ENCODE peak calls at places on chromosomes 16 and 17, in nine cellular contexts. X is effector memory CD4-positive, alpha-beta T cell; E is CD8-positive, alpha-beta memory T cell; O is tibial artery; V is CD8-positive, alpha-beta T cell; G is iPS DF 6.9; Q is heart left ventricle; R is K562; K is adrenal gland. M is an unnamed sample. For H3K9me3 and H3K4me1, the result is how much of the 10 kb centered on the place peaks cover.

GRCh38 chr16:1983544-1984346 is at the start of gene GFER:
- DNase-seq in E (peak), X (peak), O (peak), Q (peak), R (peak), G (peak), V (peak), K (peak), M (peak)

GRCh38 chr16:78230832-78231231 is 131.4 kb downstream of the WWOX start:
- DNase-seq in K (no peak), G (no peak), O (no peak), X (no peak), E (no peak), Q (no peak), V (no peak), R (no peak), M (no peak)

GRCh38 chr17:51372345-51373004 is 112.1 kb downstream of the UTP18 start:
- DNase-seq in K (peak), O (peak), G (peak), E (no peak), R (peak), Q (no peak), V (no peak), X (no peak), M (peak)

GRCh38 chr17:15502315-15503112 is 35.1 kb upstream of the CDRT4 start:
- DNase-seq in R (peak), O (peak), Q (peak), V (peak), E (peak), K (peak), X (peak), G (no peak), M (peak)

GRCh38 chr16:31409433-31409832 is 16.3 kb downstream of the ITGAD start:
- DNase-seq in G (no peak), E (no peak), O (no peak), X (no peak), R (no peak), V (no peak), K (no peak), Q (no peak), M (no peak)

GRCh38 chr17:76969598-76970172 is 101.5 kb downstream of the MGAT5B start:
- DNase-seq in G (no peak), Q (peak), R (no peak), K (peak), O (no peak), X (no peak), V (no peak), E (no peak), M (no peak)

GRCh38 chr17:40315206-40315605 is 6.2 kb downstream of the RARA start:
- DNase-seq in K (no peak), G (no peak), X (no peak), Q (no peak), R (no peak), V (no peak), E (no peak), O (no peak), M (no peak)

GRCh38 chr17:3663102-3664011 is 5.0 kb downstream of the TAX1BP3 start:
- DNase-seq in Q (no peak), G (no peak), R (no peak), K (no peak), O (no peak), X (no peak), E (no peak), V (no peak), M (no peak)

GRCh38 chr17:78172284-78173024 is 4.1 kb downstream of the SYNGR2 start:
- DNase-seq in G (no peak), V (no peak), K (peak), Q (no peak), X (no peak), O (peak), E (no peak), R (no peak), M (no peak)

GRCh38 chr16:9159839-9160550 is 68.6 kb downstream of the HAPSTR1 start:
- DNase-seq in V (no peak), Q (no peak), E (no peak), G (peak), R (peak), O (peak), K (peak), X (no peak), M (peak)

GRCh38 chr17:63681530-63681929 is 18.4 kb downstream of the LIMD2 start:
- DNase-seq in V (no peak), O (no peak), X (no peak), R (no peak), Q (no peak), K (peak), G (no peak), E (no peak), M (no peak)

GRCh38 chr16:88754912-88755744 is 29.9 kb downstream of the PIEZO1 start:
- DNase-seq in Q (no peak), K (no peak), R (no peak), O (no peak), X (no peak), E (no peak), V (no peak), G (no peak), M (peak)

GRCh38 chr16:9082422-9082821 is 9.0 kb upstream of the HAPSTR1 start:
- DNase-seq in O (no peak), X (no peak), Q (no peak), V (no peak), E (peak), R (no peak), K (no peak), G (no peak), M (no peak)

GRCh38 chr16:57489229-57489628 is 2.9 kb upstream of the DOK4 start:
- DNase-seq in Q (no peak), X (no peak), V (no peak), O (no peak), G (no peak), K (no peak), R (no peak), E (no peak), M (no peak)

GRCh38 chr17:48728232-48729231 is at the start of gene HOXB13:
- DNase-seq in V (peak), G (no peak), R (peak), K (peak), E (no peak), X (no peak), Q (no peak), O (no peak), M (peak)

GRCh38 chr17:76272541-76273434 is 7.6 kb downstream of the UBALD2 start:
- DNase-seq in K (no peak), G (no peak), X (no peak), Q (no peak), O (no peak), E (peak), R (no peak), V (peak), M (no peak)

GRCh38 chr17:11705111-11705510 is 106.8 kb downstream of the DNAH9 start:
- DNase-seq in R (no peak), G (no peak), K (peak), V (no peak), Q (no peak), O (no peak), E (no peak), X (no peak), M (no peak)

GRCh38 chr17:76166168-76166567 is 25.1 kb upstream of the FOXJ1 start:
- DNase-seq in K (no peak), X (no peak), V (no peak), G (no peak), E (no peak), R (no peak), O (no peak), Q (no peak), M (no peak)

GRCh38 chr16:66416136-66416535 is 11.0 kb upstream of the BEAN1 start:
- DNase-seq in E (no peak), G (no peak), K (no peak), X (no peak), R (no peak), O (no peak), V (no peak), Q (no peak), M (no peak)

GRCh38 chr16:71311553-71312158 is 22.5 kb upstream of the CMTR2 start:
- DNase-seq in G (peak), X (no peak), O (no peak), R (peak), Q (no peak), V (peak), K (peak), E (peak), M (peak)

GRCh38 chr16:11155284-11155806 is 100.7 kb downstream of the SOCS1 start:
- DNase-seq in X (no peak), V (no peak), K (peak), G (no peak), O (no peak), Q (no peak), R (peak), E (no peak), M (no peak)

GRCh38 chr17:55674107-55674506 is 48.6 kb downstream of the TMEM100 start:
- DNase-seq in X (no peak), V (no peak), Q (no peak), O (no peak), E (no peak), R (no peak), G (no peak), K (no peak), M (no peak)

GRCh38 chr16:11049396-11050059 is 105.2 kb downstream of the CLEC16A start:
- DNase-seq in V (no peak), O (no peak), R (no peak), G (no peak), E (no peak), Q (no peak), K (peak), X (no peak), M (peak)

GRCh38 chr16:53131050-53131362 is 76.2 kb downstream of the CHD9 start:
- DNase-seq in E (no peak), R (no peak), G (no peak), Q (no peak), X (no peak), K (no peak), O (no peak), V (no peak), M (no peak)

GRCh38 chr16:79294568-79294967 is 306.0 kb downstream of the MAF start:
- DNase-seq in Q (no peak), O (no peak), X (no peak), G (no peak), V (no peak), E (no peak), R (no peak), K (no peak), M (no peak)

GRCh38 chr16:1923299-1924034 is 5.3 kb upstream of the HS3ST6 start:
- DNase-seq in E (no peak), Q (peak), G (peak), X (no peak), O (no peak), K (peak), R (no peak), V (peak), M (peak)

GRCh38 chr16:35295856-35296255 is 1836.4 kb downstream of the TP53TG3F start:
- DNase-seq in O (no peak), V (no peak), R (no peak), X (no peak), K (no peak), Q (no peak), E (no peak), G (no peak), M (no peak)
- H3K9me3 ChIP-seq in O (under half), V (under half), R (under half), X (under half), K (under half), Q (under half), E (under half), G (under half), M (under half)

DNA sequence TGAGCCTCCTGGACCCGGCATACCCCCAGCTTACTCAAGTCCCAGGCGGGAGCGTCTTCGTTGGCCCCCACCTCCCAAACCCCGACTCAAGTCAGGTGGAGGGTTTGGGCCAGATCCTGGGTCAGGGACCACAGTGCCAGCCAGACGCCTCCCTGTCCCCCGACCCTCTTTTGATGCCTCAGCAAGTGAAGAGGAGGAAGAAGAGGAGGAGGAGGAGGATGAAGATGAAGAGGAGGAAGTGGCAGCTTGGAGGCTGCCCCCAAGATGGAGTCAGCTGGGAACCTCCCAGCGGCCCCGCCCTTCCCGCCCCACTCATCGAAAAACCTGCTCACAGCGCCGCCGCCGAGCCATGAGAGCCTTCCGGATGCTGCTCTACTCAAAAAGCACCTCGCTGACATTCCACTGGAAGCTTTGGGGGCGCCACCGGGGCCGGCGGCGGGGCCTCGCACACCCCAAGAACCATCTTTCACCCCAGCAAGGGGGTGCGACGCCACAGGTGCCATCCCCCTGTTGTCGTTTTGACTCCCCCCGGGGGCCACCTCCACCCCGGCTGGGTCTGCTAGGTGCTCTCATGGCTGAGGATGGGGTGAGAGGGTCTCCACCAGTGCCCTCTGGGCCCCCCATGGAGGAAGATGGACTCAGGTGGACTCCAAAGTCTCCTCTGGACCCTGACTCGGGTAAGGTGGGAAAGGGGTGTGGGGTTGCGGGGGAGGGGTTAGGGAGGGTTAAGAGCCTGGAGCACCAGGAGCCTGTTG is 1.6 kb downstream of the SENP3 start:
- DNase-seq in K (no peak), V (no peak), O (no peak), X (no peak), R (no peak), E (no peak), Q (no peak), G (no peak), M (no peak)
- H3K4me3 ChIP-seq in K (no peak), V (no peak), O (no peak), X (peak), R (peak), E (peak), Q (peak), G (no peak), M (peak)

GRCh38 chr17:17077861-17078732 is 35.8 kb downstream of the MPRIP start:
- DNase-seq in O (no peak), R (no peak), X (no peak), G (no peak), E (peak), V (no peak), K (peak), Q (peak), M (no peak)
- H3K4me1 ChIP-seq in O (half or more), R (under half), X (under half), G (under half), E (under half), V (under half), K (under half), Q (half or more), M (under half)

DNA sequence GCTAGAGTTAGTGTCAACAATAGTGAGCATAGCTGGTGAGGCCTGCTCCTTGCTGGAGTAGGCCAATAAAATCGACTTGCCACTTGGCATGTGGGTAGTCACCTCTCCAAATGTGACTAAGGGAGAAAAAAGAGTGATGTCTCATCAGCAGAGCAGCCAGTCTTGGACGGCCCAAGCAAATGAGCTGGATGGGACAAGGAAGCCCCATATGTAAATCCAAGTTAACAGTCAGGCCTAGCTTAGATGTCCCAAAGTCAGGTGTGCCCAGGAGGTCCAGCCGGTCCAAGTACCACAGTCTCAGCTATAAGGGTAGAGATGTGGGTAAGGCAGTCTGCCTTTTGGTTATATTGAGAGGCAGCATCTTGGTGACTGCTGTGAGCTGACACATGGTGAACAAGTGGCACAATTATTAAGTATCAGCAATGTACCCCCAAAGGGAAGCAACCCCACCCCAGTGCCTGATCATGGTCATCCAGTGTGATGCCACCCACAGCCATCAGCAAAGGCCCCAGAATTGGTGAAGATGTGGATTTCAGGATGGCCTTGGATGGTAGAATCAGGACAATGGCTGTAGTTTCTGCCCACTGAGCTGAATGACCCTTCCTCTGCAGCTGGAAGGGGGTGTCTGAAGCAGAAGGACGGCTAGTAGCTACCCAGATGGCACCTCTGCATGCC is 83.4 kb downstream of the TNFRSF13B start:
- DNase-seq in X (no peak), Q (no peak), K (no peak), E (no peak), V (no peak), O (no peak), G (no peak), R (no peak), M (no peak)
- H3K9me3 ChIP-seq in X (under half), Q (under half), K (under half), E (under half), V (under half), O (under half), G (under half), R (under half), M (under half)

GRCh38 chr16:4501071-4501478 is 24.9 kb downstream of the HMOX2 start:
- DNase-seq in G (no peak), R (no peak), V (no peak), K (peak), Q (no peak), O (no peak), E (no peak), X (no peak), M (no peak)
- H3K4me3 ChIP-seq in G (no peak), R (no peak), V (no peak), K (no peak), Q (peak), O (peak), E (no peak), X (no peak), M (no peak)

DNA sequence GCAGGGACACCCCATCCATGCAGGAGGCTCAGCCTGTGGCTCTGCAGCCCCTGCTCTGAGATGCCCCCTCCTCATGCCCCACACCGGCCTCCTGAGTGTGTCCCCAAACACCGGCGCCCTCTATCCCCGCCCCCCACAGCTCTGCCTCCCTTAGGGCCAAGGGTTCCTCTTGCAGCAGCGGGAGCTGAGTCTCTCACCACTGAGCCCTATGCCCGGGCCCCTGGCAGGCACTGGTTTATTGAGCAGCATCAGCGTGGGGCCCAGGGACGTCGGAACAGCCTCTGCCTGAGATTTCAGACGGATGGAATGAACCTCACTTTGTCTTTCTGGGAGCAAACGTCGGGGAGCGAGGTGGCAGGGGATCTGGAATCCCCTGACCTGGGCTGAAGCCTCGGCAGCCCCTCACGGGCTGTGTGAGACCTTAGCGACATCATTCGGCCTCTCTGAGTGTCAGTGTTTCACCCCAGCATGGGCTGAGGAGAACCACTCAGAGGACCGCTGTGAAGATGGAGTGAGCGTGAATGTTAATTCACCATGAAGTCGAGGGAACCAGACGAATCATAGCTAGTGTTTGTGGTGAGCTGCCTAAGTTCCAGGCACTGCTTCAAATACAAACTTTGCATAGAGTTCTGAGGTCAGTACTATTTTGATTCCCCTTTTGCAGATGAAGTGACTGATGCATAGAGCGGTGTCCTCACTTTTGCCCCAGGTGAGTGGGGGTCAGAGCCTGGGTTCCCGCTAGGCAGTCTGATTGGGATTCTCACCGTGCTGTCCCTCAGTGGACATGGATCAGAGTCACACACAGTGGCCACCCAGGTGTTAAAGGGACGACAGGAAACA is 5.3 kb upstream of the C16orf74 start:
- DNase-seq in Q (no peak), G (no peak), E (no peak), V (no peak), O (no peak), R (no peak), X (no peak), K (no peak), M (no peak)
- H3K4me1 ChIP-seq in Q (under half), G (under half), E (under half), V (under half), O (under half), R (under half), X (under half), K (under half), M (under half)

M was measured in HAP-1.